ENCODE peak calls at places on chromosomes 4 and X, in five cellular contexts. M, N, U, E and W are unnamed samples.

GRCh38 chr4:1504786-1505500 is 98.7 kb upstream of the NKX1-1 start:
- DNase-seq in E (no peak), N (no peak), U (no peak), M (no peak), W (peak)

GRCh38 chr4:110638347-110638746 is 15.5 kb upstream of the PITX2 start:
- DNase-seq in E (no peak), M (no peak), N (no peak), U (no peak), W (no peak)

GRCh38 chr4:121272526-121272925 is 108.3 kb downstream of the QRFPR start:
- DNase-seq in U (no peak), M (no peak), E (no peak), N (peak), W (peak)

GRCh38 chrX:48958635-48959094 is 1.3 kb upstream of the OTUD5 start:
- DNase-seq in N (peak), M (no peak), U (no peak), E (peak), W (no peak)

GRCh38 chr4:159047478-159048165 is 55.3 kb upstream of the RAPGEF2 start:
- DNase-seq in M (no peak), E (no peak), U (no peak), N (peak), W (peak)

GRCh38 chr4:7552466-7552865 is 117.7 kb upstream of the PSAPL1 start:
- DNase-seq in M (no peak), E (no peak), U (no peak), N (no peak), W (no peak)

GRCh38 chr4:141158219-141158618 is 24.9 kb upstream of the RNF150 start:
- DNase-seq in M (no peak), U (peak), E (no peak), N (peak), W (peak)

GRCh38 chr4:16205298-16206164 is 20.7 kb downstream of the TAPT1 start:
- DNase-seq in N (no peak), M (no peak), E (no peak), U (no peak), W (peak)

GRCh38 chr4:163748474-163748873 is 254.0 kb downstream of the TMA16 start:
- DNase-seq in U (no peak), N (peak), E (no peak), M (no peak), W (no peak)

GRCh38 chr4:89509708-89510269 is 202.2 kb upstream of the GPRIN3 start:
- DNase-seq in N (peak), M (no peak), E (no peak), U (no peak), W (no peak)

GRCh38 chr4:176210579-176211296 is 15.4 kb upstream of the SPATA4 start:
- DNase-seq in M (no peak), U (no peak), N (no peak), E (no peak), W (no peak)

GRCh38 chr4:10781805-10782204 is 97.2 kb upstream of the CLNK start:
- DNase-seq in M (no peak), N (no peak), E (no peak), U (no peak), W (no peak)

GRCh38 chrX:121570072-121570841 is 522.8 kb downstream of the GLUD2 start:
- DNase-seq in M (no peak), E (no peak), N (no peak), U (no peak), W (peak)

GRCh38 chr4:7624361-7624760 is 189.6 kb upstream of the PSAPL1 start:
- DNase-seq in U (no peak), M (no peak), E (no peak), N (no peak), W (no peak)

GRCh38 chrX:18877472-18877871 is 106.4 kb downstream of the PHKA2 start:
- DNase-seq in N (no peak), U (no peak), M (no peak), E (no peak), W (no peak)

GRCh38 chr4:101279377-101279871 is 67.9 kb downstream of the PPP3CA start:
- DNase-seq in U (no peak), E (no peak), N (peak), M (no peak), W (peak)

GRCh38 chrX:1492421-1493012 is 39.8 kb upstream of the ASMTL start:
- DNase-seq in U (no peak), N (no peak), E (no peak), M (no peak), W (no peak)

GRCh38 chr4:114284629-114285028 is 305.2 kb upstream of the ARSJ start:
- DNase-seq in E (no peak), U (no peak), M (no peak), N (no peak), W (no peak)

GRCh38 chr4:81688085-81688484 is 216.4 kb upstream of the RASGEF1B start:
- DNase-seq in E (no peak), M (no peak), U (no peak), N (no peak), W (peak)

GRCh38 chr4:32789026-32789608 is 2068.9 kb downstream of the PCDH7 start:
- DNase-seq in E (no peak), N (no peak), U (no peak), M (no peak), W (peak)

GRCh38 chrX:10660171-10660570 is 39.8 kb upstream of the MID1 start:
- DNase-seq in N (no peak), U (peak), M (peak), E (no peak), W (peak)

GRCh38 chr4:17055788-17056187 is 157.3 kb upstream of the LDB2 start:
- DNase-seq in N (peak), M (no peak), E (no peak), U (no peak), W (peak)

GRCh38 chr4:139528377-139529005 is 27.5 kb downstream of the SETD7 start:
- DNase-seq in U (no peak), M (no peak), N (peak), E (no peak), W (no peak)

GRCh38 chrX:39688576-39689373 is 409.0 kb downstream of the BCOR start:
- DNase-seq in M (peak), U (peak), N (peak), E (peak), W (peak)

GRCh38 chrX:39212456-39212855 is 411.2 kb downstream of the MID1IP1 start:
- DNase-seq in U (no peak), E (no peak), M (no peak), N (no peak), W (no peak)

GRCh38 chrX:135596495-135596894 is 76.0 kb downstream of the INTS6L start:
- DNase-seq in U (peak), E (peak), N (peak), M (peak), W (peak)

GRCh38 chr4:24488399-24489164 is 95.8 kb downstream of the DHX15 start:
- DNase-seq in N (peak), E (peak), U (peak), M (peak), W (peak)

GRCh38 chr4:138184881-138185280 is 57.3 kb downstream of the SLC7A11 start:
- DNase-seq in E (no peak), U (no peak), M (no peak), N (no peak), W (no peak)

GRCh38 chr4:1035510-1035909 is 24.1 kb downstream of the FGFRL1 start:
- DNase-seq in N (no peak), U (no peak), M (no peak), E (no peak), W (no peak)

GRCh38 chr4:180449395-180449956 is 1793.7 kb upstream of the TENM3 start:
- DNase-seq in M (peak), U (no peak), N (peak), E (no peak), W (peak)

GRCh38 chrX:20451936-20452335 is 185.2 kb upstream of the RPS6KA3 start:
- DNase-seq in U (no peak), E (no peak), M (no peak), N (no peak), W (no peak)

GRCh38 chr4:1126506-1126905 is 13.1 kb upstream of the RNF212 start:
- DNase-seq in M (no peak), E (no peak), U (no peak), N (peak), W (peak)

GRCh38 chr4:82715731-82716617 is 82.6 kb downstream of the SCD5 start:
- DNase-seq in M (no peak), U (no peak), E (no peak), N (peak), W (peak)

GRCh38 chrX:74422576-74423288 is 1.4 kb downstream of the SLC16A2 start:
- DNase-seq in N (peak), E (peak), M (peak), U (peak), W (peak)

GRCh38 chrX:49073641-49074575 is at the start of gene PRAF2:
- DNase-seq in U (peak), E (peak), N (peak), M (peak), W (peak)

GRCh38 chr4:86014599-86014998 is 345.3 kb downstream of the MAPK10 start:
- DNase-seq in E (no peak), U (no peak), N (no peak), M (no peak), W (peak)

GRCh38 chr4:4555916-4556315 is 14.1 kb upstream of the STX18 start:
- DNase-seq in E (no peak), U (no peak), M (no peak), N (peak), W (peak)

GRCh38 chr4:6746721-6747689 is 31.0 kb downstream of the BLOC1S4 start:
- DNase-seq in M (no peak), U (no peak), E (no peak), N (no peak), W (no peak)

GRCh38 chrX:45449982-45450381 is 249.3 kb upstream of the DIPK2B start:
- DNase-seq in N (no peak), M (no peak), U (no peak), E (no peak), W (no peak)

GRCh38 chr4:39346856-39347519 is 19.2 kb downstream of the RFC1 start:
- DNase-seq in E (no peak), U (peak), M (no peak), N (no peak), W (peak)

GRCh38 chr4:39349326-39349725 is 16.8 kb downstream of the RFC1 start:
- DNase-seq in E (no peak), M (no peak), U (no peak), N (no peak), W (no peak)

GRCh38 chr4:39353478-39354177 is 12.5 kb downstream of the RFC1 start:
- DNase-seq in E (no peak), N (peak), M (no peak), U (no peak), W (no peak)

GRCh38 chr4:39354178-39354503 is 12.0 kb downstream of the RFC1 start:
- DNase-seq in E (no peak), N (no peak), U (no peak), M (no peak), W (no peak)

GRCh38 chr4:39348371-39349265 is 17.5 kb downstream of the RFC1 start:
- DNase-seq in E (no peak), N (peak), U (no peak), M (no peak), W (no peak)
- H4K8ac ChIP-seq in E (no peak), N (peak), U (no peak), M (no peak), W (no peak)

DNA sequence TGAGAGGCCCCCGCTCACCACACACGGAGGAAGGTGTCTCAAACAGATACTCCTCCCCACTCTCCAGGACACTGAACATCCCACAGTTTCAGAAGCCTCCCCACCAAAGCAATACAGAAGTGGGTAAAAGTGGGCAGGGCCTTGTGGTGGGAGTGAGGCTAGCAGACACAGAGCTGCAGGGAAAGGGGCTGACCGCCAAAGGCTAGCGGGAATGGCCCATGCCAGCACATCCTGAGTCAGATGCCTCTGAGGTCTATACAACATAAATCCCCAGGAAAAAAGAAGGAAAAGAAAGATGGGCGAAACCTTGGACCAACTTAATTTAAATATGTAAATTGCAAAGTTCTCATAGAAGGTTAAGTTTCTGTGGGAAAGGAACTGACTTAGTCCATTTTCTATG is 21.9 kb upstream of the ARHGAP10 start:
- DNase-seq in E (peak), N (peak), U (no peak), M (no peak), W (no peak)
- H4K8ac ChIP-seq in E (no peak), N (peak), U (no peak), M (no peak), W (peak)

DNA sequence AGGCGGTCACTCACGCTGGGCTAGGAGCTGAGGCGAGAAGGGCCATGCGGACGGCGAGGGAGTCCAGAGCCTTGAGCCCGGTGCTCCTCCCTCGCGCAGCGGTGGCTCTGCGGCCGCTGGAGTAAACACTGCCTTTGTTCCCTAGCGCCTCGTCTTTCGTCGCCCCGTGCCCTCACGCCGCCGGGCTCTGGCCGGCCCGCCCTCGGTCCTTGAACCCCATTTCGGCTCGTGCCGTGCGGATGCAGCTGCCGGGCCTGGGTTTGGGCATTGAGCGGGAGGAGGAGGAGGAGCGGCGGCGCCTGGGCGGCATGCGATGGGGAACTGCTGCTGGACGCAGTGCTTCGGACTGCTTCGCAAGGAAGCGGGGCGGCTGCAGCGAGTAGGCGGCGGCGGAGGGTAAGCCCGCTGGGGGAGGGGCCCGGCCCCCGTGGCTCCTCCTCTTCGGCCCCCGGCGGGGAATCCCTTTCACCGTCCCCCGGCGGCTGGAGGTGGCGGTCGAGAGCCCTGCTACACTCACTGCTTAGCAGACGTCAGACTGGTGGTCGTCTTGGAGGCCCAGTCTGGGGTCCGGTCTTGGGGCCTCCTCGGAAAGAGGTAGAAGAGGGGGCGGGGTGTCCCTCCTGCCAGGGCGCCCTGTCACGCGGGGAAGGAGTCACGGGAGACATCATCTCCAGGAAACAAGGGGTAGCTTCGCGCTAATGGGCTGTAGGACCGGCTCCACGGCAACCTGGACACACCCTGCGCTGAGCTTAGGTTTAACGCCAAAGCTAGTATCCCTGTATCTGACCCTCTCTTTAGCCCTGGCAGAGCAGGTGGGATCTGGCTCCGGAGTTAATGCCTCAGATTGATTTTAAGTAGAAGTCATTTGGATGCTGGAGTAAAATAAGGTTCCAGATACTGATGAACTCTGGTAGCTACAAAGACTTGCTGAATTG is at the start of gene AP1AR:
- DNase-seq in M (peak), U (peak), E (peak), N (peak), W (peak)
- H4K8ac ChIP-seq in M (no peak), U (peak), E (peak), N (peak), W (no peak)

DNA sequence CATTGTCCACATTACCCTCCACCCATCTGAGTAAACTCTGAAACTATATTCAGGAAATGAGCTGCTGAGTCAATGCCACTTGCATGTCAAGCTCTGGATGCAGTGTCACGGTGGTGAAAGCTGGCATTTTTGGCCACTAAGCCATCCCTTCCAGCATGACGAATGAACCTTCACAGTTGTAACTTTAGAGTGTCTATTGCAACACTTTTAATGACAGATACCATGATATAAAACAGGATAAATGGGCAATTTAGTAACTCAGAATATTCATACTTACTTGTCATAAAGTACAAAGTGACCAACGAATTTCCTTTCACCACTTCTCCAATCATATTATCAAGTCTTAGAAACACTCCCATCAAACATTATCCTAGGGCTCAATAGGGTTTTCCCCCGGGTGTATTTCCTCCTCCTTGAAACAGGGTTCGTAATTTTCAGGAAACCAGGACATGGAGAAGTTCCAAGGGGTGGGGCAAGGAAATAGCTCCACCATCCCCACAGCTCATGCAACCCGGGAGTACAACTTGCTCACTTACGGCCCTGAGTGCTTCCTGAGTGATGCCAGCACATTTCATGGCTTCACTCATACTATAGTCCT is 73.1 kb downstream of the MTHFD2L start:
- DNase-seq in E (no peak), M (no peak), N (peak), U (no peak), W (no peak)
- H4K8ac ChIP-seq in E (no peak), M (no peak), N (no peak), U (no peak), W (no peak)

GRCh38 chr4:108345862-108346530 is 177.3 kb upstream of the LEF1 start:
- DNase-seq in M (no peak), N (peak), U (no peak), E (no peak), W (no peak)

GRCh38 chr4:108355523-108356208 is 186.9 kb upstream of the LEF1 start:
- DNase-seq in M (no peak), U (no peak), E (no peak), N (no peak), W (no peak)

GRCh38 chr4:108352664-108353308 is 184.1 kb upstream of the LEF1 start:
- DNase-seq in E (no peak), N (no peak), M (no peak), U (no peak), W (no peak)

GRCh38 chr4:108351806-108352205 is 183.1 kb upstream of the LEF1 start:
- DNase-seq in N (no peak), M (no peak), E (no peak), U (no peak), W (no peak)

GRCh38 chr4:108350332-108350731 is 181.6 kb upstream of the LEF1 start:
- DNase-seq in N (no peak), M (no peak), E (no peak), U (no peak), W (peak)
- H4K8ac ChIP-seq in N (no peak), M (no peak), E (no peak), U (no peak), W (no peak)

DNA sequence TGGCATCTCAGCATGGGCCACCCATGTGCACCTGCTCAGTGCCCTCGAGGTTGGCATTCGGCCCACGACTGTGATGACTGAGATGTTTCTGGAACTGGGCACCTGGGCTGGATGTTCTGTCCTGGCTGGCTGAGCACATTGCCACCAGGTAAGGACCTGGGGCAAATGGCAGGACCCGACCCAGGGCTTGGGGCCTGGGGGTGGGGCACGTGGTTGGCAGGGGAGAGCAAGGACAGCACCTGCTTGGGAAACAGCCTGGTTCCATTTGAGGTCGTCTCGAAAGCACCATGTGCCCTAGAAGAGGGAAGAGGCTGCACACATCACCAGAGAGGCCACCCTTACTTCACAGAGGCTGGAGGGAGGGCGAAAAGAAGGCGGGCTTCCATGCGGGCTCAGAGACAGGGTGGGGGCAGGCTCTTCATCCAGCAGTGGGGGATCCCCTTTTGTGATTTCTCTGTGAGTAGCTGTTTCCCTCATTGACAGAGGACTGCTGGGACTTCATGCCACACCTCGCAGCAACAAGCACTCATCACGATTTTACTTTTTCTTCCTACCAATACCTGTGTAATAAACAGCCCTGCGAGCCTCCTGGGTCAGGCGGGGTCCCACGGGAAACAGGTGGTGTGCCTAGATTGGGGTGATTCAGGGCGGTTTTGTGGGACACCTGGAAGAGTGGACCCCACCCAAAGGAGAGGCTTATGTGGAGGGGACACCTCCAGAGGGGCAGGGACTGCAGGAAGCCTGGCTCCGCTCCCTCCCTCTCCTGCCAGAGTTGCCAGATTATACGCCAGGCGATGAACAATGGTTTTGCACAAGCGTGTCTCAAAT is 12.0 kb downstream of the TMEM187 start:
- DNase-seq in N (no peak), E (no peak), M (no peak), U (no peak), W (no peak)
- H4K8ac ChIP-seq in N (peak), E (no peak), M (no peak), U (no peak), W (no peak)